ENCODE peak calls at places on chromosome 1, in four cellular contexts. Q is H54, X is kidney, I is NCI-H446 treated with DMSO at 0.1 percent for 48 hours. E is an unnamed sample.

GRCh38 chr1:246503341-246503740 is 3.7 kb downstream of the SMYD3 start:
- DNase-seq in I (no peak), X (no peak), Q (no peak), E (no peak)

GRCh38 chr1:158087320-158087927 is 93.3 kb upstream of the CD1D start:
- DNase-seq in I (peak), X (no peak), Q (peak), E (no peak)

GRCh38 chr1:85313888-85314696 is 37.7 kb upstream of the BCL10 start:
- DNase-seq in I (no peak), X (no peak), Q (no peak), E (no peak)

GRCh38 chr1:236753554-236753953 is 41.5 kb upstream of the MTR start:
- DNase-seq in Q (no peak), I (peak), X (no peak), E (no peak)

GRCh38 chr1:190001187-190001586 is 476.5 kb downstream of the BRINP3 start:
- DNase-seq in Q (no peak), X (no peak), I (no peak), E (no peak)

GRCh38 chr1:239719642-239720258 is 333.4 kb downstream of the CHRM3 start:
- DNase-seq in Q (no peak), I (no peak), X (no peak), E (no peak)

GRCh38 chr1:86263101-86263500 is 106.5 kb upstream of the COL24A1 start:
- DNase-seq in I (no peak), X (no peak), Q (no peak), E (no peak)

GRCh38 chr1:229001467-229001866 is 266.2 kb downstream of the RHOU start:
- DNase-seq in I (no peak), Q (no peak), X (no peak), E (no peak)

GRCh38 chr1:117572546-117572945 is 33.3 kb upstream of the TENT5C start:
- DNase-seq in X (no peak), I (no peak), Q (no peak), E (no peak)

GRCh38 chr1:77014396-77014795 is 147.1 kb downstream of the ST6GALNAC5 start:
- DNase-seq in I (peak), Q (no peak), X (no peak), E (no peak)

GRCh38 chr1:31372051-31372450 is 825 bp downstream of the FABP3 start:
- DNase-seq in Q (no peak), I (no peak), X (no peak), E (no peak)

GRCh38 chr1:22315315-22316078 is 136.2 kb upstream of the ZBTB40 start:
- DNase-seq in Q (no peak), X (peak), I (no peak), E (no peak)

E was measured in posterior vena cava.